ENCODE peak calls at places on chromosomes 1 and 21, in eight cellular contexts. E, M, S, L, P, Y, J and C are unnamed samples.

GRCh38 chr1:39613250-39613649 is 26.2 kb downstream of the HEYL start:
- DNase-seq in E (no peak), M (no peak), S (no peak), L (no peak), P (no peak), Y (no peak), J (no peak), C (no peak)

GRCh38 chr1:106755682-106756406 is 300.6 kb upstream of the PRMT6 start:
- DNase-seq in E (no peak), M (no peak), S (no peak), L (peak), P (peak), Y (no peak), J (peak), C (no peak)

GRCh38 chr1:238642231-238642630 is 744.1 kb upstream of the CHRM3 start:
- DNase-seq in E (no peak), M (no peak), S (no peak), L (no peak), P (peak), Y (no peak), J (peak), C (no peak)

GRCh38 chr1:203117611-203118575 is 9.6 kb upstream of the ADORA1 start:
- DNase-seq in E (peak), M (peak), S (peak), L (peak), P (peak), Y (peak), J (peak), C (peak)

GRCh38 chr21:45549670-45550463 is 7.6 kb upstream of the SLC19A1 start:
- DNase-seq in E (peak), M (no peak), S (peak), L (no peak), P (no peak), Y (no peak), J (no peak), C (peak)

GRCh38 chr21:43268804-43269186 is 100.0 kb downstream of the CRYAA start:
- DNase-seq in E (peak), M (no peak), S (peak), L (no peak), P (no peak), Y (no peak), J (no peak), C (peak)

GRCh38 chr1:198970919-198971318 is 332.1 kb downstream of the PTPRC start:
- DNase-seq in E (no peak), M (no peak), S (no peak), L (peak), P (peak), Y (no peak), J (peak), C (no peak)

GRCh38 chr1:116743535-116743934 is 10.7 kb upstream of the CD2 start:
- DNase-seq in E (no peak), M (no peak), S (no peak), L (peak), P (peak), Y (no peak), J (no peak), C (peak)

GRCh38 chr1:51612349-51612982 is 4.4 kb upstream of the OSBPL9 start:
- DNase-seq in E (no peak), M (no peak), S (no peak), L (no peak), P (no peak), Y (no peak), J (no peak), C (no peak)

GRCh38 chr1:45375104-45376090 is 35.2 kb upstream of the MUTYH start:
- DNase-seq in E (no peak), M (no peak), S (no peak), L (no peak), P (no peak), Y (no peak), J (no peak), C (peak)

GRCh38 chr1:8294170-8294697 is 23.7 kb upstream of the SLC45A1 start:
- DNase-seq in E (no peak), M (no peak), S (no peak), L (no peak), P (no peak), Y (no peak), J (no peak), C (no peak)

GRCh38 chr1:230796626-230797025 is 49.4 kb downstream of the CAPN9 start:
- DNase-seq in E (no peak), M (no peak), S (no peak), L (no peak), P (no peak), Y (no peak), J (no peak), C (no peak)

GRCh38 chr1:230798491-230798890 is 51.3 kb downstream of the CAPN9 start:
- DNase-seq in E (no peak), M (no peak), S (no peak), L (no peak), P (no peak), Y (no peak), J (no peak), C (no peak)

GRCh38 chr1:230800891-230801290 is 53.7 kb downstream of the CAPN9 start:
- DNase-seq in E (no peak), M (no peak), S (no peak), L (no peak), P (no peak), Y (no peak), J (no peak), C (no peak)

GRCh38 chr1:230797376-230798186 is 50.4 kb downstream of the CAPN9 start:
- DNase-seq in E (peak), M (peak), S (peak), L (peak), P (peak), Y (peak), J (peak), C (peak)

DNA sequence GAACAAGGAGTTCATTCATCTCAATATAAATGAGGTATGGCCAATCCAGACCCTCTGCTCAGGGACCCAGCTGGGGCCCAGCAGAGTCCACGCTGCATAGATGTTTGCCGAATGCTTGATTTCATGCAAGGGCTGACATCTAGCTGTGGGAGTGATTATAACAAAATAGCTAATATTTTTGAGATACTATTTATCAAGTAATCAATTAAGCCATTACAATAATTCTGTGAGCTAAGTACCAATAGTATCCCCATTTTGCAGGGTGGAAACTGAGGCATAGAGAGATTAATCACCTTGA is 50.9 kb downstream of the CAPN9 start:
- DNase-seq in E (no peak), M (no peak), S (no peak), L (no peak), P (no peak), Y (no peak), J (no peak), C (no peak)
- TF ChIP-seq CTCF in E (no peak), M (peak), S (peak), L (no peak), P (peak), Y (no peak), J (no peak), C (no peak)

GRCh38 chr1:44035726-44036408 is 4.6 kb upstream of the SLC6A9 start:
- DNase-seq in E (peak), M (no peak), S (peak), L (peak), P (peak), Y (peak), J (no peak), C (peak)
- TF ChIP-seq CTCF in E (no peak), M (no peak), S (no peak), L (peak), P (peak), Y (no peak), J (peak), C (peak)

DNA sequence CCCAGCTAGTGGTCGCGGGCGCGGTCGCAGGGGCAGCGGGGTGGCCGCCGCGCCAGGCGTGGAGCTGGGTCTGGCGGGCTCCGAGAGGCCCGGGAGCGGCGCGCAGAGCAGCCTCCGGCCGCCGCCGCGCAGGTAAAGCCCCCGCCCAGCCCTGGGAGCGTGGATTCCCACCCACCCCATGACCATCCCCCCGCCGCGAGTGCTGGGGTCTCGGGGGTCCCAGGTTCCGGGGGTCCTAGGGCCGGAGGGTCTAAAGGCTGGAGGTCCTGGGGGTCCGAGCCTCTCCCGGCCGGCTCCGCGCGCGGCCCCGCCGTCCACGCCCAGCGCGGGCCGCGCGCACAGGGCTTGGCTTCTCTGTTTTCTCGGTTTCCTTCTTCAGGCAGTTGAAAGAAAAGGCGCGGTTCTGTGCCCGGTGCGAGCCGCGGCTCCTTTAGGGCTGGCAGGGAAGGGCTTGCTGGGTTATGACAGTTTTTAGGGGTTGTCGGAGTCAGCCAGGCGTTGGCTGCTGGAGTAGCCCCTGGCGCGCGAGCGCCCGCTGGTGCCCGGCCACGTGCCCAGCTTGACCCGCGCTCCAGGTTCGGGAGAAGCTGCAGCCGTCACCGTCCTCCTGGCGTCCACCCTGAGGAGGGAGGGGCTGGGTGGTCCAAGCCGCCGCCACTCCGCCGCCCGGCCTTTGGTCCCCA is 355 bp downstream of the LRRC3 start:
- DNase-seq in E (peak), M (peak), S (peak), L (peak), P (peak), Y (no peak), J (peak), C (peak)
- TF ChIP-seq CTCF in E (no peak), M (no peak), S (peak), L (no peak), P (no peak), Y (no peak), J (peak), C (no peak)

GRCh38 chr1:46544561-46545240 is 6.7 kb downstream of the KNCN start:
- DNase-seq in E (no peak), M (no peak), S (no peak), L (no peak), P (no peak), Y (no peak), J (no peak), C (no peak)
- TF ChIP-seq CTCF in E (no peak), M (peak), S (no peak), L (peak), P (no peak), Y (no peak), J (no peak), C (no peak)

GRCh38 chr1:94602312-94602711 is 60.8 kb upstream of the F3 start:
- DNase-seq in E (no peak), M (no peak), S (no peak), L (peak), P (peak), Y (no peak), J (peak), C (no peak)

GRCh38 chr1:94600556-94600955 is 59.0 kb upstream of the F3 start:
- DNase-seq in E (no peak), M (no peak), S (no peak), L (no peak), P (no peak), Y (no peak), J (no peak), C (no peak)

GRCh38 chr1:94596260-94596659 is 54.7 kb upstream of the F3 start:
- DNase-seq in E (no peak), M (no peak), S (no peak), L (no peak), P (no peak), Y (no peak), J (no peak), C (no peak)

GRCh38 chr1:94597701-94598100 is 56.1 kb upstream of the F3 start:
- DNase-seq in E (no peak), M (no peak), S (no peak), L (peak), P (peak), Y (no peak), J (no peak), C (peak)

DNA sequence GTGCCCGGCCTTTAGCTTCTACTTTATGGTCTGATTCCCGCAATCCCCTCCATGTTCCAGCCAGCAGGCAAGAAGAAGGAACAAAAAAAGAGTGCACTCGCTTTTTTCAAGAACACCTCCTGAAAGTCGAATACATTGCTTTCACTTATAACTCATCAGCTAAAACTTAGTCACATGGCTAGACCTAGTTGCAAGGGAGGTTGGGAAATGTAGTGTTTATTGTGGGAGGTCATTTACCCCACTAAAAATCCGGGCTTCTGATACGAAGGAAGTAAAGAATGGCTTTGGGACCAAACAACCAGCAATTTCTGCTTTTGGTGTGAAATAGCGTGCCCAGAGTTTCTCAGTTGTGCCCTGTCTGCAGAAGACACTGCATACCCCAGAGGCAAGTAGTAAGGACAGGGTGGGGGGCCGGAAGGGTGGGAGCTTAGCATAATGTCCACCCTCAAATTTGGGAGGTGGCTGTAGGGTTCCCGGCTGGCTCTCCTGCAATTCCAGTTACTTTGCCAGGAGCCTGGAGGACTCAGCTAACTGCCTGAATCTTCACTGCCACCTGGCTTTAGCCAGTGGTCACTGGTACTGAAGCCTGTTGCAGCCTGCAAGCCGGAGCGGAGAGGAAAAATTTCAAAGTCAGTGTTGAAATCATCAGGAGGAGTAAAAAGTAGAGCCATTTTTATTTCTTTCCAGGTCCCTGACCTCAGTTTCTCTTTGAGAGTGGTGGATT is 57.7 kb upstream of the F3 start:
- DNase-seq in E (peak), M (no peak), S (no peak), L (peak), P (no peak), Y (peak), J (no peak), C (no peak)
- TF ChIP-seq CTCF in E (peak), M (peak), S (peak), L (peak), P (peak), Y (peak), J (peak), C (peak)